ENCODE peak calls at places on chromosomes 7 and 10, in nine cellular contexts. Y is RPMI8226; W is kidney glomerular epithelial cell; T is fibroblast of the aortic adventitia; D is nephron progenitor cell; Q is SW 1271; V is activated T-cell treated with anti-CD3 and anti-CD28 coated beads, Interleukin-2, amount 50 U/mL, for 72 hours; G is ELR; X is RPMI7951. B is an unnamed sample.

GRCh38 chr10:82150123-82150900 is 275.3 kb downstream of the NRG3 start:
- DNase-seq in Y (peak), W (peak), T (no peak), D (peak), Q (no peak), V (peak), G (no peak), X (no peak), B (no peak)

GRCh38 chr10:58361353-58361752 is 23.9 kb upstream of the TFAM start:
- DNase-seq in Y (no peak), W (no peak), T (no peak), D (no peak), Q (no peak), V (no peak), G (peak), X (no peak), B (no peak)

GRCh38 chr7:49724071-49724470 is 49.4 kb upstream of the VWC2 start:
- DNase-seq in Y (no peak), W (no peak), T (no peak), D (no peak), Q (no peak), V (no peak), G (no peak), X (no peak), B (no peak)

GRCh38 chr10:17981766-17982380 is 30.2 kb downstream of the SLC39A12 start:
- DNase-seq in Y (no peak), W (peak), T (peak), D (no peak), Q (peak), V (no peak), G (peak), X (peak), B (no peak)

GRCh38 chr7:141466151-141466904 is 84.9 kb upstream of the AGK start:
- DNase-seq in Y (no peak), W (no peak), T (no peak), D (no peak), Q (no peak), V (no peak), G (no peak), X (peak), B (no peak)

GRCh38 chr7:28362812-28363211 is 49.5 kb upstream of the CREB5 start:
- DNase-seq in Y (no peak), W (no peak), T (no peak), D (no peak), Q (no peak), V (no peak), G (peak), X (peak), B (no peak)

GRCh38 chr10:98328163-98328562 is 60.2 kb upstream of the LOXL4 start:
- DNase-seq in Y (no peak), W (no peak), T (no peak), D (no peak), Q (no peak), V (no peak), G (no peak), X (no peak), B (no peak)

GRCh38 chr7:50446542-50446960 is 3.6 kb downstream of the FIGNL1 start:
- DNase-seq in Y (no peak), W (peak), T (peak), D (no peak), Q (no peak), V (peak), G (peak), X (peak), B (no peak)

GRCh38 chr7:76151932-76152331 is 49.8 kb upstream of the SRRM3 start:
- DNase-seq in Y (no peak), W (no peak), T (no peak), D (no peak), Q (no peak), V (no peak), G (no peak), X (no peak), B (no peak)

GRCh38 chr10:17562572-17562971 is 54.6 kb downstream of the HACD1 start:
- DNase-seq in Y (no peak), W (no peak), T (peak), D (no peak), Q (no peak), V (no peak), G (no peak), X (peak), B (no peak)

GRCh38 chr10:69835875-69836727 is 34.4 kb downstream of the COL13A1 start:
- DNase-seq in Y (peak), W (peak), T (no peak), D (no peak), Q (no peak), V (no peak), G (no peak), X (no peak), B (peak)

GRCh38 chr10:79407811-79408795 is 37.3 kb downstream of the ZCCHC24 start:
- DNase-seq in Y (no peak), W (no peak), T (peak), D (no peak), Q (no peak), V (no peak), G (no peak), X (peak), B (no peak)

GRCh38 chr7:93021748-93022147 is 96.0 kb downstream of the SAMD9 start:
- DNase-seq in Y (no peak), W (no peak), T (no peak), D (no peak), Q (no peak), V (no peak), G (no peak), X (no peak), B (no peak)

GRCh38 chr7:24831240-24831639 is 74.0 kb upstream of the GSDME start:
- DNase-seq in Y (no peak), W (no peak), T (peak), D (no peak), Q (no peak), V (no peak), G (peak), X (peak), B (no peak)

GRCh38 chr7:43041724-43042123 is 70.7 kb upstream of the HECW1 start:
- DNase-seq in Y (no peak), W (no peak), T (no peak), D (no peak), Q (no peak), V (no peak), G (no peak), X (no peak), B (no peak)

GRCh38 chr10:23399701-23400144 is 39.2 kb upstream of the OTUD1 start:
- DNase-seq in Y (no peak), W (peak), T (peak), D (no peak), Q (no peak), V (no peak), G (peak), X (peak), B (no peak)

GRCh38 chr10:35794703-35795102 is 152.6 kb upstream of the FZD8 start:
- DNase-seq in Y (no peak), W (no peak), T (peak), D (no peak), Q (no peak), V (no peak), G (no peak), X (peak), B (no peak)

GRCh38 chr7:129958643-129959479 is 6.1 kb upstream of the UBE2H start:
- DNase-seq in Y (peak), W (peak), T (peak), D (no peak), Q (peak), V (no peak), G (peak), X (peak), B (no peak)

GRCh38 chr7:134892002-134892693 is 94.2 kb upstream of the AGBL3 start:
- DNase-seq in Y (no peak), W (peak), T (peak), D (no peak), Q (no peak), V (no peak), G (no peak), X (peak), B (no peak)

GRCh38 chr7:131106681-131107342 is 220.9 kb upstream of the MKLN1 start:
- DNase-seq in Y (peak), W (no peak), T (no peak), D (peak), Q (no peak), V (peak), G (peak), X (peak), B (peak)

GRCh38 chr7:99407849-99408346 is 499 bp downstream of the PDAP1 start:
- DNase-seq in Y (peak), W (peak), T (peak), D (peak), Q (no peak), V (peak), G (peak), X (peak), B (peak)

GRCh38 chr10:51186358-51186757 is 112.1 kb downstream of the PRKG1 start:
- DNase-seq in Y (no peak), W (no peak), T (peak), D (no peak), Q (no peak), V (no peak), G (no peak), X (no peak), B (no peak)

GRCh38 chr10:89425000-89425399 is 10.6 kb downstream of the IFIT5 start:
- DNase-seq in Y (no peak), W (no peak), T (no peak), D (no peak), Q (no peak), V (no peak), G (no peak), X (no peak), B (no peak)

GRCh38 chr7:31114593-31115343 is 62.7 kb downstream of the ADCYAP1R1 start:
- DNase-seq in Y (no peak), W (peak), T (peak), D (peak), Q (no peak), V (no peak), G (peak), X (peak), B (no peak)

GRCh38 chr7:94580601-94581000 is 71.0 kb downstream of the CASD1 start:
- DNase-seq in Y (no peak), W (no peak), T (peak), D (no peak), Q (no peak), V (peak), G (peak), X (no peak), B (no peak)

GRCh38 chr7:80529362-80529761 is 17.5 kb upstream of the GNAT3 start:
- DNase-seq in Y (no peak), W (no peak), T (no peak), D (no peak), Q (no peak), V (no peak), G (no peak), X (no peak), B (no peak)

GRCh38 chr10:108180883-108181282 is 1016.4 kb upstream of the SORCS1 start:
- DNase-seq in Y (no peak), W (peak), T (no peak), D (no peak), Q (no peak), V (no peak), G (peak), X (peak), B (no peak)

GRCh38 chr10:49109669-49110335 is 5.5 kb downstream of the VSTM4 start:
- DNase-seq in Y (peak), W (no peak), T (peak), D (no peak), Q (no peak), V (no peak), G (no peak), X (peak), B (no peak)

GRCh38 chr7:134613623-134614347 is 32.9 kb upstream of the BPGM start:
- DNase-seq in Y (no peak), W (peak), T (peak), D (no peak), Q (no peak), V (peak), G (peak), X (peak), B (no peak)

GRCh38 chr10:48691812-48692528 is 7.3 kb downstream of the WDFY4 start:
- DNase-seq in Y (no peak), W (no peak), T (no peak), D (no peak), Q (no peak), V (no peak), G (no peak), X (no peak), B (no peak)

B was measured in B cell.